ENCODE peak calls at places on chromosomes 7 and 10, in eight cellular contexts. One of them, this sample, is unnamed.

GRCh38 chr10:51759896-51760534 is 60.6 kb upstream of the CSTF2T start:
- DNase-seq in astrocyte of the spinal cord: no peak
- DNase-seq in uterus: no peak
- DNase-seq in activated naive CD4-positive, alpha-beta T cell: no peak
- DNase-seq in fibroblast of the aortic adventitia: peak
- DNase-seq in OCI-M1: no peak
- DNase-seq in cardiac fibroblast: no peak
- DNase-seq in central memory CD4-positive, alpha-beta T cell: no peak
- DNase-seq in this sample: no peak

GRCh38 chr10:69215405-69216176 is 4.5 kb upstream of the HKDC1 start:
- DNase-seq in astrocyte of the spinal cord: no peak
- DNase-seq in activated naive CD4-positive, alpha-beta T cell: no peak
- DNase-seq in central memory CD4-positive, alpha-beta T cell: peak
- DNase-seq in OCI-M1: peak
- DNase-seq in fibroblast of the aortic adventitia: no peak
- DNase-seq in cardiac fibroblast: no peak
- DNase-seq in uterus: no peak
- DNase-seq in this sample: no peak

GRCh38 chr10:43407576-43408330 is 1.2 kb downstream of the HNRNPF start:
- DNase-seq in fibroblast of the aortic adventitia: peak
- DNase-seq in central memory CD4-positive, alpha-beta T cell: peak
- DNase-seq in astrocyte of the spinal cord: peak
- DNase-seq in cardiac fibroblast: peak
- DNase-seq in OCI-M1: peak
- DNase-seq in activated naive CD4-positive, alpha-beta T cell: peak
- DNase-seq in uterus: peak
- DNase-seq in this sample: peak

GRCh38 chr7:131521651-131522163 is 34.7 kb downstream of the PODXL start:
- DNase-seq in astrocyte of the spinal cord: peak
- DNase-seq in OCI-M1: no peak
- DNase-seq in uterus: no peak
- DNase-seq in activated naive CD4-positive, alpha-beta T cell: no peak
- DNase-seq in cardiac fibroblast: no peak
- DNase-seq in fibroblast of the aortic adventitia: peak
- DNase-seq in central memory CD4-positive, alpha-beta T cell: no peak
- DNase-seq in this sample: no peak

GRCh38 chr7:21942955-21943354 is 2.7 kb downstream of the CDCA7L start:
- DNase-seq in activated naive CD4-positive, alpha-beta T cell: no peak
- DNase-seq in fibroblast of the aortic adventitia: no peak
- DNase-seq in cardiac fibroblast: no peak
- DNase-seq in uterus: no peak
- DNase-seq in astrocyte of the spinal cord: no peak
- DNase-seq in OCI-M1: no peak
- DNase-seq in central memory CD4-positive, alpha-beta T cell: no peak
- DNase-seq in this sample: no peak

GRCh38 chr10:14838582-14839304 is 637 bp downstream of the HSPA14 start:
- DNase-seq in OCI-M1: peak
- DNase-seq in uterus: no peak
- DNase-seq in astrocyte of the spinal cord: peak
- DNase-seq in central memory CD4-positive, alpha-beta T cell: peak
- DNase-seq in cardiac fibroblast: peak
- DNase-seq in activated naive CD4-positive, alpha-beta T cell: no peak
- DNase-seq in fibroblast of the aortic adventitia: peak
- DNase-seq in this sample: peak

GRCh38 chr10:33930079-33930478 is 595.6 kb upstream of the NRP1 start:
- DNase-seq in activated naive CD4-positive, alpha-beta T cell: no peak
- DNase-seq in fibroblast of the aortic adventitia: no peak
- DNase-seq in astrocyte of the spinal cord: no peak
- DNase-seq in central memory CD4-positive, alpha-beta T cell: no peak
- DNase-seq in OCI-M1: peak
- DNase-seq in cardiac fibroblast: no peak
- DNase-seq in uterus: no peak
- DNase-seq in this sample: no peak

GRCh38 chr7:91567111-91568012 is 303.1 kb downstream of the FZD1 start:
- DNase-seq in uterus: no peak
- DNase-seq in activated naive CD4-positive, alpha-beta T cell: no peak
- DNase-seq in cardiac fibroblast: no peak
- DNase-seq in fibroblast of the aortic adventitia: peak
- DNase-seq in central memory CD4-positive, alpha-beta T cell: no peak
- DNase-seq in OCI-M1: no peak
- DNase-seq in astrocyte of the spinal cord: no peak
- DNase-seq in this sample: no peak

GRCh38 chr10:75860009-75860408 is 428.6 kb downstream of the LRMDA start:
- DNase-seq in fibroblast of the aortic adventitia: no peak
- DNase-seq in activated naive CD4-positive, alpha-beta T cell: no peak
- DNase-seq in uterus: peak
- DNase-seq in OCI-M1: no peak
- DNase-seq in cardiac fibroblast: no peak
- DNase-seq in central memory CD4-positive, alpha-beta T cell: no peak
- DNase-seq in astrocyte of the spinal cord: no peak
- DNase-seq in this sample: no peak

GRCh38 chr10:35251373-35252100 is 84.8 kb upstream of the CCNY start:
- DNase-seq in central memory CD4-positive, alpha-beta T cell: no peak
- DNase-seq in OCI-M1: peak
- DNase-seq in astrocyte of the spinal cord: no peak
- DNase-seq in uterus: no peak
- DNase-seq in cardiac fibroblast: no peak
- DNase-seq in fibroblast of the aortic adventitia: no peak
- DNase-seq in activated naive CD4-positive, alpha-beta T cell: no peak
- DNase-seq in this sample: no peak

GRCh38 chr7:143018931-143019330 is 8.0 kb downstream of the OR9A2 start:
- DNase-seq in uterus: no peak
- DNase-seq in activated naive CD4-positive, alpha-beta T cell: no peak
- DNase-seq in astrocyte of the spinal cord: no peak
- DNase-seq in OCI-M1: no peak
- DNase-seq in cardiac fibroblast: peak
- DNase-seq in fibroblast of the aortic adventitia: peak
- DNase-seq in central memory CD4-positive, alpha-beta T cell: no peak
- DNase-seq in this sample: no peak

GRCh38 chr7:82317760-82318159 is 125.8 kb downstream of the CACNA2D1 start:
- DNase-seq in uterus: no peak
- DNase-seq in fibroblast of the aortic adventitia: no peak
- DNase-seq in OCI-M1: no peak
- DNase-seq in astrocyte of the spinal cord: no peak
- DNase-seq in cardiac fibroblast: no peak
- DNase-seq in activated naive CD4-positive, alpha-beta T cell: no peak
- DNase-seq in central memory CD4-positive, alpha-beta T cell: no peak
- DNase-seq in this sample: no peak

GRCh38 chr10:86409183-86409582 is 42.6 kb upstream of the GRID1 start:
- DNase-seq in central memory CD4-positive, alpha-beta T cell: no peak
- DNase-seq in OCI-M1: no peak
- DNase-seq in uterus: no peak
- DNase-seq in cardiac fibroblast: no peak
- DNase-seq in astrocyte of the spinal cord: no peak
- DNase-seq in activated naive CD4-positive, alpha-beta T cell: no peak
- DNase-seq in fibroblast of the aortic adventitia: no peak
- DNase-seq in this sample: no peak

GRCh38 chr7:138579671-138580070 is 119.6 kb downstream of the TRIM24 start:
- DNase-seq in cardiac fibroblast: no peak
- DNase-seq in uterus: no peak
- DNase-seq in astrocyte of the spinal cord: no peak
- DNase-seq in OCI-M1: no peak
- DNase-seq in activated naive CD4-positive, alpha-beta T cell: no peak
- DNase-seq in central memory CD4-positive, alpha-beta T cell: no peak
- DNase-seq in fibroblast of the aortic adventitia: no peak
- DNase-seq in this sample: no peak

GRCh38 chr10:132447446-132448247 is 50.6 kb downstream of the PWWP2B start:
- DNase-seq in astrocyte of the spinal cord: peak
- DNase-seq in central memory CD4-positive, alpha-beta T cell: peak
- DNase-seq in activated naive CD4-positive, alpha-beta T cell: no peak
- DNase-seq in fibroblast of the aortic adventitia: peak
- DNase-seq in uterus: peak
- DNase-seq in cardiac fibroblast: peak
- DNase-seq in OCI-M1: peak
- DNase-seq in this sample: peak

GRCh38 chr7:158828343-158829020 is 827 bp downstream of the ESYT2 start:
- DNase-seq in central memory CD4-positive, alpha-beta T cell: no peak
- DNase-seq in activated naive CD4-positive, alpha-beta T cell: no peak
- DNase-seq in OCI-M1: peak
- DNase-seq in fibroblast of the aortic adventitia: no peak
- DNase-seq in uterus: peak
- DNase-seq in cardiac fibroblast: peak
- DNase-seq in astrocyte of the spinal cord: no peak
- DNase-seq in this sample: no peak

GRCh38 chr7:81822811-81823210 is 53.0 kb upstream of the HGF start:
- DNase-seq in central memory CD4-positive, alpha-beta T cell: no peak
- DNase-seq in astrocyte of the spinal cord: no peak
- DNase-seq in OCI-M1: no peak
- DNase-seq in fibroblast of the aortic adventitia: no peak
- DNase-seq in uterus: no peak
- DNase-seq in activated naive CD4-positive, alpha-beta T cell: no peak
- DNase-seq in cardiac fibroblast: no peak
- DNase-seq in this sample: no peak

GRCh38 chr7:44320794-44321371 is 4.5 kb downstream of the CAMK2B start:
- DNase-seq in cardiac fibroblast: no peak
- DNase-seq in activated naive CD4-positive, alpha-beta T cell: no peak
- DNase-seq in central memory CD4-positive, alpha-beta T cell: no peak
- DNase-seq in fibroblast of the aortic adventitia: no peak
- DNase-seq in OCI-M1: no peak
- DNase-seq in uterus: no peak
- DNase-seq in astrocyte of the spinal cord: no peak
- DNase-seq in this sample: no peak

GRCh38 chr7:44735403-44736165 is 13.1 kb upstream of the ZMIZ2 start:
- DNase-seq in OCI-M1: no peak
- DNase-seq in astrocyte of the spinal cord: peak
- DNase-seq in fibroblast of the aortic adventitia: peak
- DNase-seq in central memory CD4-positive, alpha-beta T cell: no peak
- DNase-seq in activated naive CD4-positive, alpha-beta T cell: no peak
- DNase-seq in uterus: no peak
- DNase-seq in cardiac fibroblast: peak
- DNase-seq in this sample: peak

GRCh38 chr7:107580716-107581383 is 804 bp downstream of the BCAP29 start:
- DNase-seq in OCI-M1: peak
- DNase-seq in cardiac fibroblast: no peak
- DNase-seq in fibroblast of the aortic adventitia: no peak
- DNase-seq in activated naive CD4-positive, alpha-beta T cell: no peak
- DNase-seq in astrocyte of the spinal cord: no peak
- DNase-seq in central memory CD4-positive, alpha-beta T cell: no peak
- DNase-seq in uterus: no peak
- DNase-seq in this sample: no peak

GRCh38 chr7:113751547-113751946 is 167.3 kb downstream of the PPP1R3A start:
- DNase-seq in activated naive CD4-positive, alpha-beta T cell: no peak
- DNase-seq in astrocyte of the spinal cord: no peak
- DNase-seq in uterus: no peak
- DNase-seq in central memory CD4-positive, alpha-beta T cell: no peak
- DNase-seq in cardiac fibroblast: no peak
- DNase-seq in fibroblast of the aortic adventitia: no peak
- DNase-seq in OCI-M1: no peak
- DNase-seq in this sample: no peak

GRCh38 chr7:16420649-16421332 is 547 bp downstream of the CRPPA start:
- DNase-seq in activated naive CD4-positive, alpha-beta T cell: peak
- DNase-seq in cardiac fibroblast: peak
- DNase-seq in fibroblast of the aortic adventitia: peak
- DNase-seq in central memory CD4-positive, alpha-beta T cell: peak
- DNase-seq in uterus: peak
- DNase-seq in astrocyte of the spinal cord: peak
- DNase-seq in OCI-M1: peak
- DNase-seq in this sample: peak

GRCh38 chr7:140364819-140365218 is 33.5 kb downstream of the SLC37A3 start:
- DNase-seq in central memory CD4-positive, alpha-beta T cell: no peak
- DNase-seq in cardiac fibroblast: no peak
- DNase-seq in fibroblast of the aortic adventitia: no peak
- DNase-seq in astrocyte of the spinal cord: no peak
- DNase-seq in OCI-M1: no peak
- DNase-seq in uterus: no peak
- DNase-seq in activated naive CD4-positive, alpha-beta T cell: no peak
- DNase-seq in this sample: no peak

GRCh38 chr10:29305031-29305335 is 16.1 kb downstream of the LYZL1 start:
- DNase-seq in cardiac fibroblast: no peak
- DNase-seq in astrocyte of the spinal cord: no peak
- DNase-seq in activated naive CD4-positive, alpha-beta T cell: no peak
- DNase-seq in OCI-M1: no peak
- DNase-seq in central memory CD4-positive, alpha-beta T cell: no peak
- DNase-seq in fibroblast of the aortic adventitia: no peak
- DNase-seq in uterus: no peak
- DNase-seq in this sample: no peak

GRCh38 chr10:34615770-34616169 is 199.3 kb downstream of the PARD3 start:
- DNase-seq in fibroblast of the aortic adventitia: no peak
- DNase-seq in central memory CD4-positive, alpha-beta T cell: no peak
- DNase-seq in uterus: no peak
- DNase-seq in OCI-M1: no peak
- DNase-seq in cardiac fibroblast: peak
- DNase-seq in astrocyte of the spinal cord: peak
- DNase-seq in activated naive CD4-positive, alpha-beta T cell: no peak
- DNase-seq in this sample: no peak

GRCh38 chr7:99095698-99096097 is 48.2 kb downstream of the SMURF1 start:
- DNase-seq in astrocyte of the spinal cord: no peak
- DNase-seq in OCI-M1: no peak
- DNase-seq in central memory CD4-positive, alpha-beta T cell: no peak
- DNase-seq in fibroblast of the aortic adventitia: no peak
- DNase-seq in activated naive CD4-positive, alpha-beta T cell: no peak
- DNase-seq in uterus: no peak
- DNase-seq in cardiac fibroblast: no peak
- DNase-seq in this sample: no peak

GRCh38 chr7:70674268-70675025 is 457.5 kb upstream of the GALNT17 start:
- DNase-seq in central memory CD4-positive, alpha-beta T cell: no peak
- DNase-seq in astrocyte of the spinal cord: peak
- DNase-seq in fibroblast of the aortic adventitia: peak
- DNase-seq in cardiac fibroblast: no peak
- DNase-seq in uterus: no peak
- DNase-seq in activated naive CD4-positive, alpha-beta T cell: no peak
- DNase-seq in OCI-M1: no peak
- DNase-seq in this sample: no peak

GRCh38 chr7:129351320-129351719 is 82.9 kb upstream of the STRIP2 start:
- DNase-seq in fibroblast of the aortic adventitia: peak
- DNase-seq in central memory CD4-positive, alpha-beta T cell: no peak
- DNase-seq in activated naive CD4-positive, alpha-beta T cell: no peak
- DNase-seq in astrocyte of the spinal cord: peak
- DNase-seq in OCI-M1: no peak
- DNase-seq in uterus: no peak
- DNase-seq in cardiac fibroblast: peak
- DNase-seq in this sample: no peak

GRCh38 chr10:15478429-15478828 is 107.3 kb upstream of the FAM171A1 start:
- DNase-seq in activated naive CD4-positive, alpha-beta T cell: no peak
- DNase-seq in astrocyte of the spinal cord: no peak
- DNase-seq in uterus: no peak
- DNase-seq in cardiac fibroblast: no peak
- DNase-seq in fibroblast of the aortic adventitia: no peak
- DNase-seq in OCI-M1: no peak
- DNase-seq in central memory CD4-positive, alpha-beta T cell: no peak
- DNase-seq in this sample: no peak

GRCh38 chr10:72079356-72079755 is 9.0 kb downstream of the SPOCK2 start:
- DNase-seq in central memory CD4-positive, alpha-beta T cell: peak
- DNase-seq in activated naive CD4-positive, alpha-beta T cell: no peak
- DNase-seq in uterus: no peak
- DNase-seq in cardiac fibroblast: no peak
- DNase-seq in fibroblast of the aortic adventitia: no peak
- DNase-seq in OCI-M1: no peak
- DNase-seq in astrocyte of the spinal cord: no peak
- DNase-seq in this sample: no peak

GRCh38 chr10:4947635-4948596 is 15.3 kb upstream of the AKR1C1 start:
- DNase-seq in central memory CD4-positive, alpha-beta T cell: no peak
- DNase-seq in fibroblast of the aortic adventitia: peak
- DNase-seq in astrocyte of the spinal cord: peak
- DNase-seq in activated naive CD4-positive, alpha-beta T cell: no peak
- DNase-seq in uterus: peak
- DNase-seq in cardiac fibroblast: peak
- DNase-seq in OCI-M1: no peak
- DNase-seq in this sample: peak

GRCh38 chr10:23345861-23346260 is 1.3 kb upstream of the C10orf67 start:
- DNase-seq in central memory CD4-positive, alpha-beta T cell: no peak
- DNase-seq in OCI-M1: peak
- DNase-seq in cardiac fibroblast: peak
- DNase-seq in fibroblast of the aortic adventitia: peak
- DNase-seq in uterus: no peak
- DNase-seq in astrocyte of the spinal cord: peak
- DNase-seq in activated naive CD4-positive, alpha-beta T cell: no peak
- DNase-seq in this sample: peak

GRCh38 chr7:15889501-15889900 is 203.0 kb upstream of the MEOX2 start:
- DNase-seq in central memory CD4-positive, alpha-beta T cell: no peak
- DNase-seq in activated naive CD4-positive, alpha-beta T cell: no peak
- DNase-seq in fibroblast of the aortic adventitia: peak
- DNase-seq in OCI-M1: peak
- DNase-seq in astrocyte of the spinal cord: no peak
- DNase-seq in cardiac fibroblast: peak
- DNase-seq in uterus: no peak
- DNase-seq in this sample: peak

GRCh38 chr7:27910341-27910740 is 170.4 kb downstream of the TAX1BP1 start:
- DNase-seq in activated naive CD4-positive, alpha-beta T cell: no peak
- DNase-seq in uterus: no peak
- DNase-seq in OCI-M1: no peak
- DNase-seq in astrocyte of the spinal cord: no peak
- DNase-seq in central memory CD4-positive, alpha-beta T cell: no peak
- DNase-seq in fibroblast of the aortic adventitia: no peak
- DNase-seq in cardiac fibroblast: no peak
- DNase-seq in this sample: no peak

This sample was measured in fibroblast of gingiva.